ENCODE peak calls at places on chromosomes 4 and X, in six cellular contexts. G is heart right ventricle; N is activated B cell treated with CpG ODN at 0.5 μM for 24 hours; B is left lobe of liver; V is naive thymus-derived CD4-positive, alpha-beta T cell; A is lower lobe of right lung. H is an unnamed sample.

GRCh38 chr4:76594152-76594551 is 159.1 kb downstream of the SHROOM3 start:
- ATAC-seq in G (no peak), N (no peak), B (no peak), V (no peak), A (no peak), H (no peak)

GRCh38 chr4:55173580-55173979 is 48.2 kb upstream of the KDR start:
- ATAC-seq in G (no peak), N (no peak), B (no peak), V (no peak), A (no peak), H (no peak)

GRCh38 chr4:7243609-7244342 is 51.4 kb downstream of the SORCS2 start:
- ATAC-seq in G (no peak), N (no peak), B (no peak), V (no peak), A (no peak), H (no peak)

GRCh38 chr4:14620567-14621138 is 381.6 kb upstream of the CPEB2 start:
- ATAC-seq in G (no peak), N (no peak), B (no peak), V (no peak), A (no peak), H (no peak)

GRCh38 chrX:30875957-30876356 is 13.1 kb downstream of the TAB3 start:
- ATAC-seq in G (no peak), N (no peak), B (no peak), V (no peak), A (no peak), H (peak)

GRCh38 chrX:108945883-108946523 is 209.6 kb upstream of the IRS4 start:
- ATAC-seq in G (no peak), N (no peak), B (no peak), V (no peak), A (no peak), H (peak)

GRCh38 chr4:160831165-160831922 is 1332.5 kb downstream of the FSTL5 start:
- ATAC-seq in G (no peak), N (no peak), B (no peak), V (no peak), A (no peak), H (no peak)

GRCh38 chr4:70749313-70749712 is 27.5 kb downstream of the RUFY3 start:
- ATAC-seq in G (no peak), N (peak), B (no peak), V (no peak), A (no peak), H (peak)

GRCh38 chrX:7983594-7983993 is 56.4 kb upstream of the PNPLA4 start:
- ATAC-seq in G (no peak), N (no peak), B (no peak), V (no peak), A (no peak), H (no peak)

GRCh38 chr4:13665711-13666660 is 38.5 kb upstream of the BOD1L1 start:
- ATAC-seq in G (no peak), N (no peak), B (no peak), V (no peak), A (no peak), H (no peak)

GRCh38 chr4:80115368-80116181 is 42.5 kb upstream of the ANTXR2 start:
- ATAC-seq in G (no peak), N (no peak), B (no peak), V (no peak), A (no peak), H (no peak)

GRCh38 chrX:130340271-130340670 is 552 bp downstream of the SLC25A14 start:
- ATAC-seq in G (no peak), N (no peak), B (peak), V (no peak), A (no peak), H (no peak)

GRCh38 chrX:53445977-53446376 is 11.8 kb upstream of the HSD17B10 start:
- ATAC-seq in G (no peak), N (no peak), B (peak), V (peak), A (peak), H (peak)

GRCh38 chr4:25106363-25107151 is 53.7 kb downstream of the SEPSECS start:
- ATAC-seq in G (no peak), N (no peak), B (no peak), V (no peak), A (no peak), H (no peak)

GRCh38 chrX:19956923-19957322 is 33.9 kb downstream of the BCLAF3 start:
- ATAC-seq in G (no peak), N (no peak), B (no peak), V (no peak), A (no peak), H (no peak)

GRCh38 chrX:119118780-119119395 is 8.7 kb downstream of the KIAA1210 start:
- ATAC-seq in G (no peak), N (peak), B (peak), V (peak), A (peak), H (peak)

GRCh38 chr4:7750972-7751371 is 188.7 kb downstream of the AFAP1 start:
- ATAC-seq in G (no peak), N (no peak), B (no peak), V (no peak), A (no peak), H (no peak)

GRCh38 chr4:169254546-169254983 is 16.2 kb downstream of the SH3RF1 start:
- ATAC-seq in G (peak), N (no peak), B (peak), V (no peak), A (peak), H (no peak)

GRCh38 chrX:13494562-13494961 is 74.8 kb upstream of the EGFL6 start:
- ATAC-seq in G (no peak), N (no peak), B (peak), V (no peak), A (no peak), H (no peak)

GRCh38 chr4:37685726-37686372 is 327 bp downstream of the RELL1 start:
- ATAC-seq in G (peak), N (peak), B (peak), V (peak), A (peak), H (peak)

GRCh38 chr4:83179205-83179604 is 64.7 kb upstream of the PLAC8 start:
- ATAC-seq in G (no peak), N (no peak), B (no peak), V (no peak), A (peak), H (no peak)

GRCh38 chr4:48681856-48682255 is 98.2 kb downstream of the FRYL start:
- ATAC-seq in G (peak), N (peak), B (peak), V (peak), A (no peak), H (peak)

GRCh38 chr4:52979821-52980590 is 117.9 kb downstream of the RASL11B start:
- ATAC-seq in G (no peak), N (no peak), B (no peak), V (no peak), A (no peak), H (no peak)

GRCh38 chr4:128958194-128958593 is 135.1 kb downstream of the SCLT1 start:
- ATAC-seq in G (no peak), N (peak), B (peak), V (peak), A (peak), H (no peak)

GRCh38 chr4:48943387-48943786 is 36.8 kb upstream of the OCIAD2 start:
- ATAC-seq in G (no peak), N (no peak), B (peak), V (no peak), A (no peak), H (no peak)

GRCh38 chrX:109774706-109775105 is 41.6 kb upstream of the ACSL4 start:
- ATAC-seq in G (no peak), N (peak), B (no peak), V (peak), A (peak), H (peak)

GRCh38 chr4:75841641-75842520 is 60.4 kb downstream of the PPEF2 start:
- ATAC-seq in G (peak), N (no peak), B (no peak), V (no peak), A (peak), H (no peak)

GRCh38 chr4:54041100-54041499 is 23.3 kb downstream of the CHIC2 start:
- ATAC-seq in G (no peak), N (no peak), B (no peak), V (peak), A (no peak), H (peak)

GRCh38 chr4:25313194-25313895 is 771 bp downstream of the ZCCHC4 start:
- ATAC-seq in G (no peak), N (no peak), B (peak), V (no peak), A (no peak), H (no peak)

GRCh38 chr4:88062843-88063242 is 55.4 kb downstream of the PKD2 start:
- ATAC-seq in G (no peak), N (no peak), B (peak), V (no peak), A (no peak), H (no peak)

GRCh38 chrX:133722756-133723155 is 262.6 kb downstream of the GPC3 start:
- ATAC-seq in G (no peak), N (no peak), B (no peak), V (no peak), A (no peak), H (no peak)

GRCh38 chr4:675036-675804 is 878 bp downstream of the MYL5 start:
- ATAC-seq in G (peak), N (no peak), B (peak), V (no peak), A (peak), H (peak)

GRCh38 chr4:77927991-77928925 is 65.6 kb downstream of the MRPL1 start:
- ATAC-seq in G (no peak), N (no peak), B (peak), V (no peak), A (no peak), H (no peak)

GRCh38 chrX:115602729-115603389 is 41.9 kb downstream of the PLS3 start:
- ATAC-seq in G (peak), N (no peak), B (no peak), V (no peak), A (no peak), H (no peak)

GRCh38 chr4:53365121-53365485 is 758 bp downstream of the SCFD2 start:
- ATAC-seq in G (peak), N (no peak), B (peak), V (peak), A (peak), H (no peak)